ENCODE peak calls at places on chromosomes 12 and 14, in four cellular contexts. F is Right ventricle myocardium inferior, U is occipital lobe, Z is EL. C is an unnamed sample.

GRCh38 chr12:43979450-43979849 is 143.6 kb downstream of the TMEM117 start:
- DNase-seq in Z (no peak), F (no peak), U (no peak), C (no peak)

GRCh38 chr14:81450100-81450531 is 50.0 kb upstream of the STON2 start:
- DNase-seq in U (no peak), Z (peak; percentile 10), F (peak; percentile 76), C (no peak)

GRCh38 chr12:46264057-46264456 is 4.8 kb downstream of the SLC38A1 start:
- DNase-seq in U (no peak), Z (peak; percentile 61), F (no peak), C (no peak)

GRCh38 chr14:22131749-22132476 is 457.1 kb downstream of the DAD1 start:
- DNase-seq in Z (peak; percentile 18), U (no peak), F (no peak), C (no peak)

GRCh38 chr14:21525571-21525970 is 575 bp downstream of the SALL2 start:
- DNase-seq in F (no peak), U (no peak), Z (peak; percentile 15), C (no peak)

GRCh38 chr14:103629503-103630121 is 601 bp downstream of the KLC1 start:
- DNase-seq in F (peak; percentile 78), Z (peak; percentile 31), U (no peak), C (peak; percentile 54)

GRCh38 chr12:85733441-85733840 is 102.8 kb downstream of the RASSF9 start:
- DNase-seq in U (no peak), Z (peak; percentile 17), F (no peak), C (no peak)

GRCh38 chr14:22560638-22561365 is 28.2 kb downstream of the DAD1 start:
- DNase-seq in U (no peak), Z (no peak), F (no peak), C (no peak)

GRCh38 chr12:9163392-9163791 is 44.8 kb downstream of the PZP start:
- DNase-seq in F (no peak), Z (no peak), U (no peak), C (no peak)

GRCh38 chr14:65352964-65353530 is 59.5 kb upstream of the FUT8 start:
- DNase-seq in U (no peak), Z (peak; percentile 70), F (no peak), C (no peak)

GRCh38 chr14:64234877-64235651 is 59.1 kb downstream of the ESR2 start:
- DNase-seq in Z (no peak), U (no peak), F (no peak), C (no peak)

GRCh38 chr12:131990066-131990979 is 40.6 kb downstream of the EP400 start:
- DNase-seq in F (no peak), U (no peak), Z (no peak), C (no peak)

GRCh38 chr12:132173135-132174014 is 29.1 kb downstream of the NOC4L start:
- DNase-seq in Z (no peak), U (no peak), F (peak; percentile 33), C (no peak)

GRCh38 chr14:48665077-48665784 is 920.9 kb downstream of the RPS29 start:
- DNase-seq in F (no peak), U (no peak), Z (no peak), C (no peak)

GRCh38 chr12:125922328-125922727 is 857.1 kb downstream of the AACS start:
- DNase-seq in Z (no peak), U (no peak), F (no peak), C (no peak)

GRCh38 chr12:64976131-64976530 is 145.0 kb downstream of the WIF1 start:
- DNase-seq in Z (no peak), U (no peak), F (no peak), C (no peak)

GRCh38 chr14:79575032-79575431 is 636.3 kb downstream of the DIO2 start:
- DNase-seq in F (no peak), Z (no peak), U (no peak), C (no peak)

GRCh38 chr14:23569443-23570151 is 2.0 kb upstream of the AP1G2 start:
- DNase-seq in Z (peak; percentile 16), U (peak; percentile 79), F (no peak), C (no peak)